ENCODE peak calls at places on chromosomes 16 and 17, in eight cellular contexts. F is Peyer's patch; J is transverse colon; D is H9; Q is tibial nerve; P is heart right ventricle; S is adrenal gland; K is effector memory CD4-positive, alpha-beta T cell. A is an unnamed sample. For H3K4me1, the result is how much of the 10 kb centered on the place peaks cover.

GRCh38 chr16:3950343-3951193 is 70.1 kb upstream of the CREBBP start:
- DNase-seq in F (peak), J (peak), D (no peak), Q (peak), P (peak), S (peak), K (no peak), A (no peak)

GRCh38 chr16:22314661-22315626 is 17.7 kb downstream of the POLR3E start:
- DNase-seq in F (no peak), J (no peak), D (no peak), Q (no peak), P (no peak), S (peak), K (no peak), A (no peak)

GRCh38 chr16:1002399-1003161 is 21.0 kb downstream of the SOX8 start:
- DNase-seq in F (no peak), J (peak), D (peak), Q (peak), P (no peak), S (peak), K (peak), A (peak)

GRCh38 chr16:67268136-67268579 is 11.2 kb upstream of the PLEKHG4 start:
- DNase-seq in F (peak), J (no peak), D (peak), Q (no peak), P (peak), S (peak), K (no peak), A (no peak)

GRCh38 chr17:72879877-72880276 is 212.6 kb downstream of the SLC39A11 start:
- DNase-seq in F (no peak), J (no peak), D (no peak), Q (no peak), P (no peak), S (no peak), K (no peak), A (no peak)

GRCh38 chr17:43591750-43592562 is 45.8 kb upstream of the ETV4 start:
- DNase-seq in F (no peak), J (peak), D (no peak), Q (peak), P (peak), S (peak), K (no peak), A (no peak)

GRCh38 chr16:22861585-22861984 is 47.6 kb downstream of the HS3ST2 start:
- DNase-seq in F (no peak), J (no peak), D (no peak), Q (no peak), P (no peak), S (no peak), K (no peak), A (no peak)

GRCh38 chr17:10061131-10061581 is 137.2 kb downstream of the GAS7 start:
- DNase-seq in F (no peak), J (no peak), D (no peak), Q (no peak), P (no peak), S (no peak), K (no peak), A (no peak)

GRCh38 chr17:68776451-68776850 is 175.3 kb upstream of the FAM20A start:
- DNase-seq in F (no peak), J (no peak), D (no peak), Q (no peak), P (no peak), S (no peak), K (no peak), A (no peak)

GRCh38 chr16:68605746-68606145 is 39.4 kb upstream of the CDH3 start:
- DNase-seq in F (no peak), J (no peak), D (no peak), Q (no peak), P (no peak), S (no peak), K (no peak), A (no peak)

GRCh38 chr17:18920911-18921441 is 31.0 kb upstream of the SLC5A10 start:
- DNase-seq in F (no peak), J (peak), D (no peak), Q (no peak), P (no peak), S (no peak), K (no peak), A (no peak)

GRCh38 chr16:13189250-13189649 is 287.9 kb downstream of the SHISA9 start:
- DNase-seq in F (no peak), J (no peak), D (no peak), Q (no peak), P (no peak), S (no peak), K (no peak), A (no peak)

GRCh38 chr17:63376949-63377348 is 69.2 kb downstream of the CYB561 start:
- DNase-seq in F (no peak), J (no peak), D (no peak), Q (no peak), P (no peak), S (no peak), K (no peak), A (no peak)

GRCh38 chr16:84138824-84139627 is 6.0 kb downstream of the HSDL1 start:
- DNase-seq in F (no peak), J (no peak), D (no peak), Q (no peak), P (peak), S (no peak), K (no peak), A (no peak)

GRCh38 chr16:47753620-47754019 is 292.5 kb downstream of the PHKB start:
- DNase-seq in F (no peak), J (no peak), D (no peak), Q (no peak), P (no peak), S (no peak), K (no peak), A (no peak)

GRCh38 chr17:81076097-81076754 is 41.3 kb downstream of the BAIAP2 start:
- DNase-seq in F (no peak), J (no peak), D (no peak), Q (no peak), P (no peak), S (no peak), K (no peak), A (no peak)

GRCh38 chr16:21622545-21622944 is 23.2 kb downstream of the METTL9 start:
- DNase-seq in F (no peak), J (no peak), D (no peak), Q (no peak), P (no peak), S (no peak), K (no peak), A (no peak)

GRCh38 chr17:49361129-49361901 is 735 bp downstream of the ZNF652 start:
- DNase-seq in F (peak), J (peak), D (peak), Q (peak), P (peak), S (peak), K (peak), A (peak)

GRCh38 chr16:26161461-26162180 is 469.9 kb downstream of the HS3ST4 start:
- DNase-seq in F (no peak), J (no peak), D (no peak), Q (no peak), P (no peak), S (no peak), K (no peak), A (no peak)

GRCh38 chr17:9236286-9237052 is 215.2 kb downstream of the NTN1 start:
- DNase-seq in F (no peak), J (no peak), D (no peak), Q (no peak), P (no peak), S (no peak), K (no peak), A (no peak)

GRCh38 chr16:7509919-7510705 is 177.5 kb downstream of the RBFOX1 start:
- DNase-seq in F (no peak), J (no peak), D (no peak), Q (no peak), P (no peak), S (no peak), K (no peak), A (no peak)

GRCh38 chr17:1939979-1940809 is 84.9 kb downstream of the RTN4RL1 start:
- DNase-seq in F (no peak), J (peak), D (peak), Q (no peak), P (no peak), S (no peak), K (no peak), A (no peak)

GRCh38 chr16:30904114-30904780 is 7.8 kb downstream of the CTF1 start:
- DNase-seq in F (peak), J (no peak), D (no peak), Q (no peak), P (no peak), S (no peak), K (no peak), A (no peak)

GRCh38 chr17:7340179-7340578 is 3.9 kb downstream of the ACAP1 start:
- DNase-seq in F (no peak), J (no peak), D (no peak), Q (no peak), P (no peak), S (no peak), K (no peak), A (no peak)

GRCh38 chr16:15507299-15507958 is 73.0 kb downstream of the BMERB1 start:
- DNase-seq in F (no peak), J (no peak), D (no peak), Q (peak), P (no peak), S (no peak), K (no peak), A (no peak)

GRCh38 chr17:21463779-21464407 is 87.7 kb downstream of the KCNJ12 start:
- DNase-seq in F (no peak), J (no peak), D (peak), Q (no peak), P (no peak), S (no peak), K (no peak), A (no peak)

GRCh38 chr17:36851230-36851629 is 86.0 kb upstream of the LHX1 start:
- DNase-seq in F (no peak), J (no peak), D (no peak), Q (no peak), P (no peak), S (no peak), K (no peak), A (no peak)

GRCh38 chr16:16083421-16084156 is 134.2 kb downstream of the ABCC1 start:
- DNase-seq in F (no peak), J (no peak), D (no peak), Q (no peak), P (no peak), S (no peak), K (no peak), A (no peak)

GRCh38 chr16:73125860-73126259 is 77.9 kb upstream of the ZFHX3 start:
- DNase-seq in F (no peak), J (no peak), D (no peak), Q (no peak), P (no peak), S (no peak), K (no peak), A (no peak)

GRCh38 chr17:44004761-44005526 is 522 bp downstream of the NAGS start:
- DNase-seq in F (peak), J (peak), D (peak), Q (no peak), P (no peak), S (peak), K (no peak), A (peak)

GRCh38 chr17:77392376-77393273 is 251.9 kb downstream of the SEC14L1 start:
- DNase-seq in F (peak), J (peak), D (peak), Q (no peak), P (peak), S (peak), K (no peak), A (no peak)

GRCh38 chr17:81551458-81552243 is 502 bp downstream of the FAAP100 start:
- DNase-seq in F (peak), J (peak), D (no peak), Q (peak), P (no peak), S (no peak), K (no peak), A (peak)

GRCh38 chr17:32971171-32971570 is 20.5 kb upstream of the SPACA3 start:
- DNase-seq in F (no peak), J (no peak), D (no peak), Q (no peak), P (no peak), S (no peak), K (no peak), A (no peak)

GRCh38 chr16:4410335-4411075 is 5.9 kb downstream of the CORO7 start:
- DNase-seq in F (no peak), J (peak), D (no peak), Q (peak), P (no peak), S (peak), K (no peak), A (no peak)

GRCh38 chr16:85227262-85227923 is 115.1 kb upstream of the CIBAR2 start:
- DNase-seq in F (no peak), J (no peak), D (no peak), Q (no peak), P (no peak), S (no peak), K (no peak), A (no peak)

GRCh38 chr16:85117418-85117817 is 5.1 kb upstream of the CIBAR2 start:
- DNase-seq in F (no peak), J (no peak), D (no peak), Q (no peak), P (no peak), S (no peak), K (no peak), A (no peak)

GRCh38 chr16:66058181-66058580 is 308.3 kb upstream of the CDH5 start:
- DNase-seq in F (no peak), J (no peak), D (no peak), Q (no peak), P (no peak), S (no peak), K (no peak), A (no peak)

GRCh38 chr17:82334622-82335394 is 1.2 kb upstream of the SECTM1 start:
- DNase-seq in F (peak), J (no peak), D (no peak), Q (no peak), P (no peak), S (no peak), K (no peak), A (peak)

GRCh38 chr17:74759243-74759801 is 10.9 kb downstream of the NHERF1 start:
- DNase-seq in F (peak), J (peak), D (no peak), Q (no peak), P (no peak), S (no peak), K (peak), A (peak)

GRCh38 chr16:87765473-87765775 is 362 bp downstream of the KLHDC4 start:
- DNase-seq in F (no peak), J (peak), D (no peak), Q (no peak), P (no peak), S (no peak), K (peak), A (peak)

GRCh38 chr16:87762620-87763019 is 3.2 kb downstream of the KLHDC4 start:
- DNase-seq in F (peak), J (peak), D (no peak), Q (no peak), P (no peak), S (no peak), K (no peak), A (no peak)

GRCh38 chr16:87764600-87765472 is 950 bp downstream of the KLHDC4 start:
- DNase-seq in F (no peak), J (no peak), D (no peak), Q (no peak), P (no peak), S (no peak), K (peak), A (peak)

GRCh38 chr16:87766485-87766797 is 655 bp upstream of the KLHDC4 start:
- DNase-seq in F (no peak), J (no peak), D (no peak), Q (no peak), P (no peak), S (no peak), K (no peak), A (no peak)

GRCh38 chr16:87765776-87766484 is at the start of gene KLHDC4:
- DNase-seq in F (peak), J (peak), D (peak), Q (peak), P (peak), S (peak), K (peak), A (peak)
- H3K4me1 ChIP-seq in F (under half), J (under half), D (under half), Q (under half), P (under half), S (under half), K (under half), A (under half)

GRCh38 chr17:28944343-28944742 is 7.0 kb downstream of the PHF12 start:
- DNase-seq in F (no peak), J (no peak), D (no peak), Q (no peak), P (no peak), S (no peak), K (no peak), A (no peak)
- H3K4me1 ChIP-seq in F (under half), J (half or more), D (under half), Q (half or more), P (half or more), S (under half), K (under half), A (half or more)

DNA sequence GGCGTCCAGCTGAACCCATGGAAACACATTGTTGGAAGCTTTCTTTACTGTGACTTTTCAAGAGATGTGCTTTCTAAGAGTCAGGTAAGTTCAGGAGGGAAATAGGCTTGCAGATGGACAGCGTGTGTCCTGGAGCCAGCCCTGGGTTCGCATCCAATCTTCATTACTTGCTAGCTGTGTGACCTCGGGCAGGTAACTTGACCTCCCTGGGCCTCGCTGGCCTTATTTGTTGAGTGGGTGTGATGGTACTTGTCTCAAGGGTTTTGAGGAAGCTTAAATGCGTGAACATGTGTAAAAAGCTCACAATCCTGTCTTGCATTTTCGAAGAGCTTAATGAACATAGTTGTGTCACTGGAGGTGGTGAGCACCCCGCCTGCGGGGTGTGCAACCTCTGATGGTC is 11.8 kb downstream of the ADGRG1 start:
- DNase-seq in F (no peak), J (no peak), D (no peak), Q (no peak), P (no peak), S (no peak), K (no peak), A (no peak)
- H3K4me1 ChIP-seq in F (under half), J (under half), D (under half), Q (half or more), P (half or more), S (under half), K (under half), A (under half)

GRCh38 chr16:9114842-9115241 is 23.4 kb downstream of the HAPSTR1 start:
- DNase-seq in F (no peak), J (no peak), D (no peak), Q (no peak), P (no peak), S (no peak), K (no peak), A (no peak)
- H3K4me1 ChIP-seq in F (half or more), J (half or more), D (under half), Q (half or more), P (half or more), S (under half), K (under half), A (half or more)